ENCODE peak calls at places on chromosomes 13 and 19, in ten cellular contexts. M is right cardiac atrium, P is sigmoid colon, C is right lobe of liver, V is cardiac muscle cell, O is prostate gland, X is iPS DF 6.9, B is tibial artery, U is H9, J is heart left ventricle. R is an unnamed sample. For H3K4me1, the result is how much of the 10 kb centered on the place peaks cover.

GRCh38 chr19:7152568-7152967 is 83.1 kb downstream of the ZNF557 start:
- DNase-seq in C (peak), V (no peak), X (no peak), J (no peak), P (peak), U (peak), O (no peak), M (no peak), B (no peak), R (no peak)

GRCh38 chr19:50493171-50493570 is 16.5 kb upstream of the GARIN5A start:
- DNase-seq in C (no peak), P (peak), V (peak), B (no peak), U (no peak), X (no peak), M (peak), J (peak), O (no peak), R (no peak)

GRCh38 chr19:28394705-28395104 is 818.2 kb downstream of the UQCRFS1 start:
- DNase-seq in O (no peak), U (no peak), C (no peak), X (no peak), P (no peak), B (no peak), V (no peak), J (no peak), M (no peak), R (no peak)

GRCh38 chr19:49889038-49889686 is 7.5 kb downstream of the IL4I1 start:
- DNase-seq in M (peak), O (no peak), X (no peak), V (no peak), U (no peak), J (no peak), P (no peak), B (no peak), C (no peak), R (no peak)

GRCh38 chr13:34959489-34959888 is 17.4 kb downstream of the NBEA start:
- DNase-seq in C (no peak), B (no peak), O (no peak), V (no peak), J (no peak), X (no peak), P (no peak), U (no peak), M (no peak), R (no peak)

GRCh38 chr13:20972731-20973130 is 70.2 kb upstream of the XPO4 start:
- DNase-seq in O (no peak), P (no peak), V (no peak), M (no peak), B (no peak), C (no peak), U (no peak), X (no peak), J (no peak), R (no peak)

GRCh38 chr13:71578048-71578447 is 289.0 kb downstream of the DACH1 start:
- DNase-seq in C (no peak), U (no peak), P (no peak), X (no peak), M (no peak), B (no peak), J (no peak), O (no peak), V (no peak), R (no peak)

GRCh38 chr13:57666554-57666953 is 35.0 kb downstream of the PCDH17 start:
- DNase-seq in O (no peak), M (no peak), X (no peak), V (no peak), J (no peak), P (no peak), C (no peak), B (no peak), U (no peak), R (no peak)

GRCh38 chr13:51230473-51231105 is 8.4 kb downstream of the FAM124A start:
- DNase-seq in M (peak), J (peak), U (peak), O (peak), C (peak), X (no peak), B (peak), V (peak), P (peak), R (peak)

GRCh38 chr13:79593611-79594275 is 112.8 kb downstream of the NDFIP2 start:
- DNase-seq in U (no peak), X (no peak), V (no peak), P (no peak), M (no peak), J (no peak), C (no peak), B (no peak), O (no peak), R (no peak)

GRCh38 chr13:74210693-74211393 is 76.6 kb upstream of the KLF12 start:
- DNase-seq in J (peak), O (no peak), V (peak), B (peak), M (peak), P (no peak), U (no peak), X (no peak), C (no peak), R (peak)

GRCh38 chr13:105159794-105160193 is 1375.7 kb downstream of the EFNB2 start:
- DNase-seq in P (no peak), O (no peak), B (no peak), J (no peak), M (no peak), X (no peak), U (no peak), V (no peak), C (no peak), R (no peak)

GRCh38 chr19:48967346-48968178 is 2.5 kb downstream of the FTL start:
- DNase-seq in P (peak), U (peak), B (peak), M (peak), X (no peak), C (peak), J (peak), O (no peak), V (no peak), R (no peak)

GRCh38 chr13:99991013-99991805 is 9.6 kb downstream of the ZIC2 start:
- DNase-seq in P (no peak), J (no peak), O (no peak), X (no peak), V (no peak), M (no peak), B (no peak), U (peak), C (no peak), R (no peak)

GRCh38 chr13:31703780-31704179 is 35.5 kb upstream of the RXFP2 start:
- DNase-seq in J (no peak), C (no peak), V (no peak), M (no peak), X (no peak), U (no peak), P (no peak), B (no peak), O (no peak), R (no peak)

GRCh38 chr19:13507053-13507611 is 853 bp upstream of the CACNA1A start:
- DNase-seq in M (no peak), X (no peak), C (no peak), B (no peak), U (peak), P (no peak), J (no peak), O (no peak), V (peak), R (no peak)

GRCh38 chr13:91375119-91375729 is 23.2 kb upstream of the GPC5 start:
- DNase-seq in C (no peak), J (no peak), V (no peak), U (no peak), P (no peak), O (no peak), X (no peak), M (no peak), B (no peak), R (no peak)

GRCh38 chr19:14381689-14382474 is 638 bp downstream of the ADGRE5 start:
- DNase-seq in U (no peak), J (peak), M (peak), B (peak), C (no peak), V (no peak), P (peak), O (no peak), X (no peak), R (peak)

GRCh38 chr19:3632739-3633558 is 6.4 kb upstream of the CACTIN start:
- DNase-seq in O (no peak), C (no peak), B (no peak), P (no peak), X (no peak), U (no peak), J (no peak), V (no peak), M (no peak), R (no peak)

GRCh38 chr13:80054806-80055205 is 286.1 kb downstream of the SPRY2 start:
- DNase-seq in B (no peak), P (no peak), M (no peak), C (no peak), X (no peak), U (no peak), O (no peak), J (no peak), V (no peak), R (no peak)

GRCh38 chr19:17248011-17248776 is 2.5 kb upstream of the NR2F6 start:
- DNase-seq in U (peak), P (no peak), X (no peak), O (no peak), J (no peak), B (no peak), V (no peak), C (no peak), M (no peak), R (peak)

GRCh38 chr13:32600891-32601290 is 14.6 kb downstream of the PDS5B start:
- DNase-seq in P (no peak), M (no peak), U (no peak), V (no peak), X (no peak), J (no peak), C (no peak), B (no peak), O (no peak), R (no peak)

GRCh38 chr13:113947321-113948033 is 26.4 kb downstream of the C13orf46 start:
- DNase-seq in C (no peak), X (no peak), M (peak), J (peak), B (peak), O (peak), V (no peak), P (no peak), U (peak), R (peak)

GRCh38 chr19:19349365-19349764 is 28.7 kb downstream of the MAU2 start:
- DNase-seq in C (no peak), J (no peak), P (no peak), X (no peak), V (no peak), B (no peak), U (no peak), O (no peak), M (no peak), R (no peak)

GRCh38 chr19:45511074-45511473 is 3.8 kb downstream of the VASP start:
- DNase-seq in O (no peak), U (no peak), J (no peak), C (no peak), X (no peak), P (no peak), V (no peak), B (no peak), M (no peak), R (no peak)

GRCh38 chr19:45508931-45509691 is 1.8 kb downstream of the VASP start:
- DNase-seq in M (peak), C (peak), V (peak), P (peak), U (peak), O (peak), B (peak), X (no peak), J (peak), R (peak)

GRCh38 chr19:45507864-45508680 is 793 bp downstream of the VASP start:
- DNase-seq in P (peak), C (peak), O (peak), M (peak), U (peak), X (no peak), B (no peak), J (peak), V (no peak), R (peak)

GRCh38 chr19:45508681-45508930 is 1.3 kb downstream of the VASP start:
- DNase-seq in X (no peak), C (no peak), J (no peak), V (peak), O (no peak), B (no peak), U (no peak), M (no peak), P (no peak), R (no peak)

GRCh38 chr19:45509692-45510015 is 2.4 kb downstream of the VASP start:
- DNase-seq in C (no peak), P (no peak), J (no peak), B (no peak), U (no peak), M (no peak), X (no peak), O (no peak), V (no peak), R (no peak)
- H3K4me1 ChIP-seq in C (under half), P (half or more), J (half or more), B (under half), U (under half), M (under half), X (under half), O (under half), V (under half), R (under half)

GRCh38 chr13:75299206-75299605 is 182.8 kb downstream of the TBC1D4 start:
- DNase-seq in M (no peak), X (no peak), P (no peak), C (no peak), J (no peak), V (peak), U (no peak), O (no peak), B (no peak), R (no peak)
- H3K4me1 ChIP-seq in M (under half), X (under half), P (under half), C (under half), J (under half), V (under half), U (under half), O (under half), B (under half), R (under half)

GRCh38 chr13:72677431-72677830 is 50.0 kb downstream of the MZT1 start:
- DNase-seq in U (no peak), B (no peak), O (no peak), J (no peak), V (no peak), X (no peak), C (no peak), P (no peak), M (no peak), R (no peak)
- H3K4me1 ChIP-seq in U (under half), B (under half), O (under half), J (under half), V (under half), X (under half), C (under half), P (under half), M (under half), R (under half)

GRCh38 chr19:40241125-40241808 is 14.8 kb upstream of the CCNP start:
- DNase-seq in U (no peak), B (no peak), X (no peak), P (no peak), C (no peak), M (no peak), V (no peak), J (no peak), O (no peak), R (no peak)

GRCh38 chr19:40244596-40244995 is 18.1 kb upstream of the CCNP start:
- DNase-seq in B (no peak), C (no peak), X (no peak), M (no peak), V (no peak), U (no peak), O (no peak), P (no peak), J (no peak), R (no peak)

GRCh38 chr19:40241809-40242384 is 15.4 kb upstream of the CCNP start:
- DNase-seq in V (no peak), P (no peak), M (peak), C (no peak), J (peak), O (no peak), B (peak), X (no peak), U (no peak), R (no peak)

GRCh38 chr19:40240332-40240731 is 13.8 kb upstream of the CCNP start:
- DNase-seq in P (no peak), X (no peak), C (no peak), O (no peak), V (no peak), U (no peak), M (peak), J (no peak), B (no peak), R (no peak)

GRCh38 chr19:40242480-40242879 is 16.0 kb upstream of the CCNP start:
- DNase-seq in P (no peak), C (no peak), J (no peak), X (no peak), O (no peak), U (no peak), B (no peak), M (peak), V (no peak), R (no peak)
- H3K4me1 ChIP-seq in P (under half), C (under half), J (under half), X (under half), O (under half), U (under half), B (under half), M (under half), V (under half), R (under half)

GRCh38 chr13:39450176-39450575 is 152.8 kb downstream of the LHFPL6 start:
- DNase-seq in O (no peak), V (no peak), P (no peak), M (no peak), J (no peak), C (no peak), X (no peak), B (no peak), U (no peak), R (no peak)
- H3K4me1 ChIP-seq in O (under half), V (under half), P (under half), M (under half), J (half or more), C (under half), X (under half), B (under half), U (under half), R (under half)

DNA sequence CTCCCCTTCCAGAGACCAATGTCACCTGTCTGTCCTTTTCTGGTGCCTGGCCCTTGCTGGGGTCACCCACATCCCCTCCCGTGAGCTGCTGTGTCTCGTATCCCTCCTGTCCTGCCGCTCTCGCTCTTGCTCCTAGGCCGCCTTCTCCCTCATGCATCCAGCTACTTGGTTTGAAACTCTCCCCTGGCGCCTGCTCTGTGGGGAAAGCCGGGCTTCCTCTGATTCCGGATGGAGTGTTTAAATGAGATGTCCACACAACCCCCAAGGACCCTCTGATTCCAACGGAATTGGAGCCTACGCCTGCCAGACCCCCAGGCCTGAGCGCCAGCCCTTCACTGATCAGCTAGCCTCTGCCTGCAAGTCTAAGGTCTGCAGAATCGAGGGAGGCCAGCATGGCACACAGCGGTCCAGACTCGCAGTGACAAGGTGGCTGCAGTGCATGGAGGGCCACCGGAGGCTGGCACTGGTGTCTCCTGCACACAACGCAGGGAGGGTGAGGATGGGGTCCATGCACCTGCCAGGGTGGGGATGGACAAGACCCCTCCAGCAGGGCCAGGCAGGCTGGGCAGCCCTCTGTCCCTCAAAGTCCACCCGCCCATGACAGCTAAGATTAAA is 47.2 kb downstream of the RFX2 start:
- DNase-seq in B (no peak), M (no peak), O (no peak), C (no peak), U (no peak), X (no peak), J (no peak), V (no peak), P (no peak), R (no peak)
- H3K4me1 ChIP-seq in B (under half), M (under half), O (under half), C (under half), U (under half), X (under half), J (half or more), V (under half), P (half or more), R (under half)

GRCh38 chr19:54158812-54159351 is 639 bp downstream of the LENG1 start:
- DNase-seq in X (no peak), U (no peak), V (peak), J (no peak), B (no peak), O (no peak), M (peak), C (no peak), P (no peak), R (peak)
- H3K4me1 ChIP-seq in X (under half), U (under half), V (under half), J (half or more), B (under half), O (under half), M (under half), C (under half), P (under half), R (under half)

GRCh38 chr19:46862504-46862835 is 1.7 kb downstream of the ARHGAP35 start:
- DNase-seq in O (no peak), J (peak), M (peak), P (peak), V (peak), B (no peak), U (no peak), X (no peak), C (no peak), R (no peak)

GRCh38 chr19:46862974-46863632 is 2.3 kb downstream of the ARHGAP35 start:
- DNase-seq in J (peak), M (peak), V (peak), B (no peak), O (no peak), P (peak), C (no peak), U (no peak), X (no peak), R (no peak)

GRCh38 chr19:46868444-46868843 is 7.6 kb downstream of the ARHGAP35 start:
- DNase-seq in O (no peak), X (no peak), U (no peak), P (no peak), V (no peak), J (no peak), B (no peak), C (no peak), M (no peak), R (no peak)

GRCh38 chr19:46863818-46864629 is 3.2 kb downstream of the ARHGAP35 start:
- DNase-seq in V (peak), J (no peak), U (peak), X (no peak), M (peak), B (no peak), C (no peak), O (peak), P (peak), R (peak)

GRCh38 chr19:46866407-46867132 is 5.8 kb downstream of the ARHGAP35 start:
- DNase-seq in U (no peak), M (no peak), V (peak), P (no peak), J (no peak), B (no peak), C (no peak), X (no peak), O (no peak), R (no peak)
- H3K4me1 ChIP-seq in U (under half), M (under half), V (under half), P (half or more), J (half or more), B (under half), C (under half), X (under half), O (under half), R (under half)

DNA sequence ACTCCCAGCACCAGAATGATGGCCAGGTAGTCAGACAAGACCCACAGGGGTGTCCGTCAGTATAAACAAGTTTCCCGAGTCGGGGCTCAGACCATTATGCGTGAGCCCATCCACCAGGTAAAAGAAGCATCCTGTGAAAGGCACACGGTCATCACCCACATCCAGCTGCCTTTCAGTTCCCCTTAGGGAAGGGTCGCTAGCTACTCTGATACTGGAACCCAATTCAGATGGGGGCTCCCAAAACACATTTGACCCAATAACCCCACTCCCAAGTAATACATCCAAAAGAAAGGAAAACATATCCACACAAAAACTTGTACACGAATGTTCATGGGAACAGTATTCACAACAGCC is 66.8 kb downstream of the STK24 start:
- DNase-seq in X (no peak), O (no peak), U (no peak), B (no peak), C (no peak), V (no peak), M (no peak), J (no peak), P (no peak), R (no peak)
- H3K4me1 ChIP-seq in X (under half), O (under half), U (under half), B (under half), C (under half), V (under half), M (under half), J (half or more), P (half or more), R (under half)